ENCODE peak calls at places on chromosome 1, in four cellular contexts. S, T, E and C are unnamed samples.

GRCh38 chr1:75520862-75521261 is 90.1 kb downstream of the SLC44A5 start:
- DNase-seq in S (peak), T (no peak), E (no peak), C (no peak)

GRCh38 chr1:33295450-33296081 is 25.3 kb downstream of the A3GALT2 start:
- DNase-seq in S (peak), T (no peak), E (peak), C (peak)

GRCh38 chr1:7390604-7391000 is 380.5 kb upstream of the VAMP3 start:
- DNase-seq in S (no peak), T (no peak), E (no peak), C (no peak)

GRCh38 chr1:224238756-224239155 is 55.7 kb downstream of the DEGS1 start:
- DNase-seq in S (no peak), T (no peak), E (no peak), C (no peak)

GRCh38 chr1:210523830-210524229 is 195.1 kb downstream of the HHAT start:
- DNase-seq in S (no peak), T (peak), E (no peak), C (no peak)

GRCh38 chr1:192530254-192530653 is 45.3 kb upstream of the RGS1 start:
- DNase-seq in S (no peak), T (no peak), E (peak), C (no peak)

GRCh38 chr1:55374801-55375616 is 159.8 kb upstream of the USP24 start:
- DNase-seq in S (no peak), T (no peak), E (no peak), C (no peak)

GRCh38 chr1:61132176-61133047 is 50.1 kb downstream of the NFIA start:
- DNase-seq in S (no peak), T (no peak), E (no peak), C (no peak)

GRCh38 chr1:107661142-107661541 is 303.8 kb downstream of the VAV3 start:
- DNase-seq in S (no peak), T (no peak), E (no peak), C (no peak)

GRCh38 chr1:58539553-58539952 is 7.0 kb downstream of the OMA1 start:
- DNase-seq in S (no peak), T (peak), E (no peak), C (no peak)

GRCh38 chr1:99963041-99963795 is 6.6 kb upstream of the SLC35A3 start:
- DNase-seq in S (no peak), T (no peak), E (no peak), C (no peak)

GRCh38 chr1:86773331-86774288 is 69.2 kb downstream of the SH3GLB1 start:
- DNase-seq in S (no peak), T (no peak), E (no peak), C (no peak)

GRCh38 chr1:222815367-222815765 is 527 bp downstream of the DISP1 start:
- DNase-seq in S (peak), T (no peak), E (no peak), C (no peak)

GRCh38 chr1:53020588-53020987 is 41.4 kb upstream of the PODN start:
- DNase-seq in S (peak), T (no peak), E (no peak), C (no peak)

GRCh38 chr1:156200062-156200461 is 6.2 kb downstream of the SLC25A44 start:
- DNase-seq in S (no peak), T (no peak), E (no peak), C (no peak)

GRCh38 chr1:45979778-45980176 is 152.7 kb downstream of the PIK3R3 start:
- DNase-seq in S (no peak), T (no peak), E (no peak), C (no peak)

GRCh38 chr1:212688338-212689047 is 11.1 kb downstream of the BATF3 start:
- DNase-seq in S (no peak), T (no peak), E (no peak), C (no peak)

GRCh38 chr1:74729741-74730478 is 2.9 kb downstream of the CRYZ start:
- DNase-seq in S (peak), T (peak), E (no peak), C (no peak)

GRCh38 chr1:67307251-67308060 is at the start of gene IL12RB2:
- DNase-seq in S (no peak), T (no peak), E (peak), C (no peak)

GRCh38 chr1:192762265-192762664 is 46.6 kb upstream of the RGS2 start:
- DNase-seq in S (no peak), T (no peak), E (no peak), C (no peak)

GRCh38 chr1:238652346-238652968 is 733.9 kb upstream of the CHRM3 start:
- DNase-seq in S (no peak), T (no peak), E (no peak), C (peak)

GRCh38 chr1:156539824-156540223 is 32.5 kb downstream of the IQGAP3 start:
- DNase-seq in S (no peak), T (no peak), E (no peak), C (no peak)

GRCh38 chr1:165679282-165680036 is 18.9 kb downstream of the ALDH9A1 start:
- DNase-seq in S (no peak), T (no peak), E (no peak), C (no peak)

GRCh38 chr1:111955755-111956154 is 33.7 kb downstream of the KCND3 start:
- DNase-seq in S (no peak), T (no peak), E (no peak), C (no peak)

GRCh38 chr1:64042331-64043100 is 160.9 kb upstream of the UBE2U start:
- DNase-seq in S (no peak), T (peak), E (no peak), C (peak)

GRCh38 chr1:162213281-162213909 is 143.9 kb downstream of the NOS1AP start:
- DNase-seq in S (no peak), T (no peak), E (no peak), C (no peak)

GRCh38 chr1:29247874-29248273 is 11.6 kb downstream of the PTPRU start:
- DNase-seq in S (no peak), T (no peak), E (no peak), C (no peak)

GRCh38 chr1:161171191-161171590 is 5.0 kb downstream of the PPOX start:
- DNase-seq in S (no peak), T (no peak), E (no peak), C (no peak)
- TF ChIP-seq CTCF in S (peak), T (no peak), E (no peak), C (peak)

GRCh38 chr1:30331415-30332065 is 391.8 kb downstream of the MATN1 start:
- DNase-seq in S (no peak), T (no peak), E (no peak), C (no peak)

GRCh38 chr1:30328401-30329262 is 394.8 kb downstream of the MATN1 start:
- DNase-seq in S (no peak), T (no peak), E (no peak), C (no peak)

GRCh38 chr1:30329263-30329753 is 394.1 kb downstream of the MATN1 start:
- DNase-seq in S (no peak), T (no peak), E (no peak), C (no peak)

GRCh38 chr1:30330644-30331043 is 392.7 kb downstream of the MATN1 start:
- DNase-seq in S (no peak), T (no peak), E (no peak), C (no peak)

GRCh38 chr1:30329802-30330557 is 393.4 kb downstream of the MATN1 start:
- DNase-seq in S (peak), T (no peak), E (no peak), C (no peak)
- TF ChIP-seq CTCF in S (no peak), T (no peak), E (no peak), C (no peak)

DNA sequence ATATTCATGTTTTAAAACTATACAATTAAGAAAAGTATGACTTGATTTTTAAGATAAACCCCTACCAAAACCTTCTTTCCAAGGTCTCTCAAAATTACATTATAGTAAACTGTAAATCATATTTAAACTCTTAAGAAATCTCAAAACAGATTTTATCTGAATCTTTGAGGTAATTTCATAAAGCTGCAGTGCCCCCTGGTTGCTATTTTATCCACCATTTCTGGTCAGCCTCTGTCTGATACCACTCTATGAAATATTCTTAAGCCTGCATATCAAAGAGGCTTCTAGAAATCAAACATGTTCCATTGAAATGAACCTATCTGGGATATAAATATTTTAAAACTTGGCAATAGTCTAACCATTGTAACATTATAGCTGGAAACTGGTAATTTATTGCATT is 317.3 kb downstream of the COL11A1 start:
- DNase-seq in S (no peak), T (no peak), E (no peak), C (no peak)
- TF ChIP-seq CTCF in S (no peak), T (peak), E (no peak), C (no peak)

GRCh38 chr1:80217377-80217986 is 1211.0 kb upstream of the ADGRL4 start:
- DNase-seq in S (no peak), T (no peak), E (no peak), C (peak)
- TF ChIP-seq CTCF in S (no peak), T (peak), E (peak), C (peak)

DNA sequence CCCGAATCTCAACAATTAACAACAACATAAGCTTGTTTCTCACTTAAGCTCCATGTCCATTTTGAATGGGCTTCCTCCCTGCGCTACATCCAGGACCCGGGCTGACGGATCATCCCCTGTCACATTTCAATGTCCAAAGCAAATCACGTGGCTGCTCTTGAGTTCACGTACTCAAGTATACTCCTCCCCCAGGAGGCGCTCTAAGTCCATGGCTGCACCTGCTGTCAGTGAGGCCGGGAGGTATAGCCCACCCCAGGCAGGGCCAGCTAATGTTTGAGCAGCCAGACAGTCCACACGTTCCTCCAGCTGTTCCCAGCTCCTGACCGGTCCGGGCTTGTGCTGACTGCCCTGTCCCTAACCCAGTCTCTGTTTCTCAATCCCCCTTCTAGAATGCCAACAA is 220.8 kb downstream of the SLC35F3 start:
- DNase-seq in S (peak), T (no peak), E (peak), C (no peak)
- TF ChIP-seq CTCF in S (peak), T (peak), E (no peak), C (no peak)

GRCh38 chr1:40240390-40240789 is 7.3 kb upstream of the TMCO2 start:
- DNase-seq in S (no peak), T (no peak), E (no peak), C (no peak)
- TF ChIP-seq CTCF in S (no peak), T (no peak), E (no peak), C (no peak)

GRCh38 chr1:1299686-1300351 is 7.9 kb downstream of the ACAP3 start:
- DNase-seq in S (no peak), T (no peak), E (peak), C (no peak)
- TF ChIP-seq CTCF in S (peak), T (peak), E (peak), C (peak)

DNA sequence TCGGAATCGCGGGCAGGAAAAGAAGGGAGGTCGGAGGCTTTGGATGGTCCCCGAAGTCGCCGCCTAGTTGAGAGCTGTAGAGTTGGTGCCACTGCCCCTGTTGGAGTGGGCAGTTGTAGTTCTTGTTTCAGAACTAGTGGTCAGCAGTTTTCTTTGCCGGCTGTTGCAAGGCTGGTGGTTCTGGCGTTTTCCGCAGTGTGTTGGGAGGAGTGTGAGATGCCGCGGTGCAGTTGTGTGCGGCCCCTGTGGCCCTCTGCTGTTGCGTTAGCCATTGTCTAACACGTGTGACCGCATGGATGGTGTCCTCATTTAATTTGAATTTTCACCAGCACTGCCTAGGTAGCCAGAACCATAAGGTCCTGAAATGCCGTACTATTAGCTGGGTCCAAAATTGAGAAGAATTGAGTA is 1.4 kb downstream of the ARF1 start:
- DNase-seq in S (no peak), T (no peak), E (no peak), C (no peak)
- TF ChIP-seq CTCF in S (no peak), T (peak), E (no peak), C (no peak)

GRCh38 chr1:23854568-23854967 is 13.5 kb downstream of the FUCA1 start:
- DNase-seq in S (peak), T (no peak), E (no peak), C (no peak)
- TF ChIP-seq CTCF in S (peak), T (peak), E (no peak), C (peak)

GRCh38 chr1:184214128-184214527 is 162.6 kb downstream of the TSEN15 start:
- DNase-seq in S (no peak), T (no peak), E (no peak), C (no peak)

GRCh38 chr1:184212649-184213314 is 161.3 kb downstream of the TSEN15 start:
- DNase-seq in S (no peak), T (peak), E (peak), C (peak)

GRCh38 chr1:184208622-184209021 is 157.1 kb downstream of the TSEN15 start:
- DNase-seq in S (no peak), T (no peak), E (no peak), C (no peak)

GRCh38 chr1:184210048-184210447 is 158.5 kb downstream of the TSEN15 start:
- DNase-seq in S (no peak), T (peak), E (no peak), C (peak)

DNA sequence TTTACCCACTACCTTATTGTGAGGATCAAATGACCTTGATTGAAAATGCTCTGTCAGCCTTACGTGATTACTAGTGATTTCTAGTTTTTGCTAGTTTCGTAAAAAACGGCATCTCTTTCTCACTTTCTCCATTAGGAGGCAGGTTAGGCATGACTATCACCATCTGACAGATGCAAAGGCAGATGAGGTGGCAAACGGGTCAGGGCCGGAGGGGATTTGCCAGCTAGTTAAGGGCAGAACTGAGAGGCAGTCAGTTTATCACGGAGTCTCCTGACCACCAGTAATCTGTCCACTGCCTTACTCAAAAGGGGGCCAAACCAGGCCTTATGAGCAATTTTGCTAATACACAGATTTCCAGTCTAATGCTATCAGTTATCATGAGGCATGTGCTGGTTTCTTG is 159.3 kb downstream of the TSEN15 start:
- DNase-seq in S (no peak), T (no peak), E (no peak), C (no peak)
- TF ChIP-seq CTCF in S (no peak), T (no peak), E (no peak), C (no peak)